ENCODE peak calls at places on chromosomes 11 and 22, in four cellular contexts. K is H9, R is neural progenitor cell, V is astrocyte. T is an unnamed sample.

GRCh38 chr11:7281083-7281482 is 29.4 kb downstream of the SYT9 start:
- DNase-seq in V (no peak), K (no peak), R (no peak), T (no peak)

GRCh38 chr11:83241291-83241946 is 44.7 kb downstream of the CCDC90B start:
- DNase-seq in V (peak), K (peak), R (peak), T (no peak)

GRCh38 chr22:26291940-26292666 is 122.8 kb downstream of the SEZ6L start:
- DNase-seq in R (no peak), V (no peak), K (peak), T (no peak)

GRCh38 chr11:32034680-32035079 is 56.2 kb upstream of the RCN1 start:
- DNase-seq in K (no peak), V (peak), R (no peak), T (no peak)

GRCh38 chr11:128735935-128736610 is 42.2 kb downstream of the FLI1 start:
- DNase-seq in R (no peak), K (no peak), V (no peak), T (no peak)

GRCh38 chr11:60240661-60241060 is 2.3 kb downstream of the MS4A4E start:
- DNase-seq in V (no peak), R (no peak), K (no peak), T (no peak)

GRCh38 chr11:1233351-1234053 is 10.6 kb downstream of the MUC5B start:
- DNase-seq in R (no peak), K (peak), V (no peak), T (peak)

GRCh38 chr11:115119136-115119535 is 385.1 kb downstream of the CADM1 start:
- DNase-seq in R (no peak), V (no peak), K (no peak), T (no peak)

GRCh38 chr11:64611961-64612646 is 21.1 kb downstream of the SLC22A12 start:
- DNase-seq in R (no peak), V (no peak), K (no peak), T (no peak)

GRCh38 chr22:32702421-32702820 is 99.1 kb upstream of the TIMP3 start:
- DNase-seq in K (no peak), V (no peak), R (no peak), T (no peak)

GRCh38 chr11:101880208-101880607 is 34.6 kb upstream of the CEP126 start:
- DNase-seq in V (peak), R (peak), K (no peak), T (no peak)

GRCh38 chr22:50191041-50191740 is 5.5 kb downstream of the TRABD start:
- DNase-seq in V (no peak), K (no peak), R (no peak), T (peak)

GRCh38 chr11:95339554-95339953 is 108.6 kb upstream of the SESN3 start:
- DNase-seq in R (no peak), K (no peak), V (no peak), T (no peak)

GRCh38 chr11:57485217-57486007 is 25.1 kb downstream of the RTN4RL2 start:
- DNase-seq in R (no peak), V (no peak), K (no peak), T (no peak)

GRCh38 chr11:12539570-12539969 is 134.7 kb upstream of the TEAD1 start:
- DNase-seq in R (no peak), K (no peak), V (peak), T (no peak)

GRCh38 chr11:66727282-66727882 is 1.6 kb downstream of the SPTBN2 start:
- DNase-seq in R (peak), K (peak), V (peak), T (peak)

GRCh38 chr11:130464289-130464812 is 15.9 kb downstream of the ADAMTS15 start:
- DNase-seq in K (no peak), V (peak), R (no peak), T (no peak)

GRCh38 chr11:8832571-8833260 is 78.3 kb upstream of the AKIP1 start:
- DNase-seq in R (no peak), K (peak), V (peak), T (peak)

GRCh38 chr11:92980291-92980690 is 10.8 kb downstream of the MTNR1B start:
- DNase-seq in K (no peak), R (no peak), V (no peak), T (no peak)

GRCh38 chr11:94525933-94526332 is 13.7 kb downstream of the C11orf97 start:
- DNase-seq in R (peak), K (no peak), V (peak), T (peak)

GRCh38 chr11:71301046-71301857 is 48.9 kb upstream of the SHANK2 start:
- DNase-seq in V (no peak), K (peak), R (no peak), T (no peak)

GRCh38 chr22:41589260-41589600 is 410 bp downstream of the PMM1 start:
- DNase-seq in K (no peak), R (peak), V (no peak), T (peak)

GRCh38 chr22:19174106-19175025 is 4.2 kb downstream of the SLC25A1 start:
- DNase-seq in R (peak), K (peak), V (peak), T (peak)

GRCh38 chr11:128563942-128564641 is 23.3 kb downstream of the ETS1 start:
- DNase-seq in V (no peak), K (no peak), R (no peak), T (no peak)

GRCh38 chr11:17076517-17077239 is 789 bp downstream of the RPS13 start:
- DNase-seq in K (no peak), V (no peak), R (no peak), T (peak)

GRCh38 chr11:119175493-119176077 is 7.1 kb downstream of the NLRX1 start:
- DNase-seq in R (no peak), V (peak), K (no peak), T (no peak)

GRCh38 chr11:2300936-2301630 is 635 bp downstream of the C11orf21 start:
- DNase-seq in V (no peak), K (no peak), R (no peak), T (peak)
- H3K9ac ChIP-seq in V (no peak), K (no peak), R (no peak), T (no peak)

DNA sequence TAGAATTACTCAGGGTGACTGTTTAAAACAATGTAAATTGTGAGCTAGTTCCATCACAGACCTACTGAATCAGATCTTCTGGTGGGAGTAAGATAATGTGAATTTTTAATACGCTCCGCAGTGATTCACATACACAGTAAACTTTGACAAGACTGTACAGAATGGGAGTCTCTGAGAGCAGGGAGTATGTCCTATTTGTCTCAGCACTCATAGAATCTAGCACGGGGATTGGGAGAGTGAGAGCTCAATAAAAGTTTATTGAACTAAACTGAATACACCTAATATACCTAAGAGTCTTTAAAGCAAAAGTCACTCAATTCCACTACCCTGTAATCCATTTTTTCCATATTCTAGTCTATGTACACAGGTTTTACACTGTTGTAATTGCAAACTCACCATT is 11.2 kb upstream of the GAB2 start:
- DNase-seq in K (no peak), V (no peak), R (no peak), T (no peak)
- H3K9ac ChIP-seq in K (no peak), V (no peak), R (no peak), T (no peak)

DNA sequence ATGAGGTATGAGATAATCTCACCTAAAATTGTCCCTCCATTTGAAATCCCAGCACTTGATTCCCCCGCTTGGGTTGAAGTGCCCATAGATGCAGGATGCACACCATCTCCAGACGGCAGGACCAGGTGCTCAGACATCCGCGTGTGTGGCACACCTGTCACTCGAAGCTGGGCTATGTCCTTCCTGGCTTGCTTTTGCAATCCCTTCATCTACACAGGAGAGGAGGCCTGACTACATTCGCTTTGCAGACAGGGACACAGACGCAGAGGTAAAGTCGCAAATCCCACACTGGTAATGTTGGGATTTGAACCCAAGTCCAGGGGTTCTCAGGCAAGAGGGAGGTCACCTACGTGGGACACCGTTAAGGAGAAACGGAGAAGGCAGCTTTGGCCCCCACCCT is 7.2 kb upstream of the CYTH4 start:
- DNase-seq in K (no peak), V (no peak), R (no peak), T (peak)
- H3K9ac ChIP-seq in K (no peak), V (no peak), R (no peak), T (no peak)

GRCh38 chr11:74310857-74311256 is 583 bp downstream of the P4HA3 start:
- DNase-seq in V (no peak), R (no peak), K (no peak), T (no peak)

GRCh38 chr11:74307409-74307808 is 4.0 kb downstream of the P4HA3 start:
- DNase-seq in V (peak), R (no peak), K (no peak), T (no peak)

GRCh38 chr11:74316772-74317505 is 5.5 kb upstream of the P4HA3 start:
- DNase-seq in K (no peak), R (no peak), V (peak), T (no peak)

GRCh38 chr11:74311352-74311926 is at the start of gene P4HA3:
- DNase-seq in K (peak), V (no peak), R (peak), T (peak)

DNA sequence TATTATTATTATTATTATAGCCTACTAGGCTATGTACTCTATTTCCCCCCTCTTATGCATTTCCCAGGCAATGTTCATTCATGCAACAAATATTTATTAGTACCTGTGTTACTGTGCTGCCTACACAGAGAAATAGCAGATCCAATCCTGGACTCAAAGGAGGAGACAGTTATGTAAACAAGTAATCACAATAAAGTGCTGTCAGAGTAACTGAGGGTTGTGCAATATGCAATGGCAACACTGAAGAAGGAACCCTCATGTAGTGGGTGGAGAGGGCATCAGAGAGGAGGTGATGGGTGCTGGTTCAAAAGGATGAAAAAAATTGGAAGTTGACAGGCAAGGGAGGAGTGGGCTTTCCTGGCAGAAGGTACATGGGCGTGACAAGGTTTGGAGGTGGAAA is 881 bp upstream of the P4HA3 start:
- DNase-seq in K (no peak), V (no peak), R (no peak), T (no peak)
- H3K9ac ChIP-seq in K (no peak), V (no peak), R (no peak), T (no peak)

GRCh38 chr11:124896821-124897391 is 759 bp downstream of the ROBO4 start:
- DNase-seq in V (no peak), R (no peak), K (no peak), T (no peak)
- H3K9ac ChIP-seq in V (peak), R (no peak), K (no peak), T (peak)

DNA sequence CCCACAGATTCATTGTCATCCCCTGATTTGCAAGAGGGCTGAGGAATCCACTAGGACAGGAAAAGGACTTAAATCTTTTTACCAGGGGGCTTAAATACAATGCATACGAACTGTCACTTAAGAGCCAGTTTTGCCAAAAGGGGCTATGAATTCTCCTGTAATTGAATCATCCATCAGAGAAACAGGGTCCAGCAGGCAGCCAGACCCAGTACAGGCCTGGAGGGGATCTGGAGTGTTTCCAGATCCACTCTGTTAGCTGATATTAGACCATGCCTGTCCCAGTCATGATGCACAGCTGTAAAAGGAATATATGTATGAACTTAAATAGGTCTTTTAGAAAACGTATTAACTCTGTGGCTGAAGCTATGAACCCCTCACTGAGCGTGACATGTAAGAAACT is 53.8 kb upstream of the PRSS23 start:
- DNase-seq in R (no peak), V (no peak), K (no peak), T (no peak)
- H3K9ac ChIP-seq in R (no peak), V (peak), K (no peak), T (no peak)

GRCh38 chr22:46006379-46007002 is 29.5 kb upstream of the WNT7B start:
- DNase-seq in K (peak), V (peak), R (peak), T (peak)
- H3K9ac ChIP-seq in K (no peak), V (peak), R (no peak), T (peak)

DNA sequence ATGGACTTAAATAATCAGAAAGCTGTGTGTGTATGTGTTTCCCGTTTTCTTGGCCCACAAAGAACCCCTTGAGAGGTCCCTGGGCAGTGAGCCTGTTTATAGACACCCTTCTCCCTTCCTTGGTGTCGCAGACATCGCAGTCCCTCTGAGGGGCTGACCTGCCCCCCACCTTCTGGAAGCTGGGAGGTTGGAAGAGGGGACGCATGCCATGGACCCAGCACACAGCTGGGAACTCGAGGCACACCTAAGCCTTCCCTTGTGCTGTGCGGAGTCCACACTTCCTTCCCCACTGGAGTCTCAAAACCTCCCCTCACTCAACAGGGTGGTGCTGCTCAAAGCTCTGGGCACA is 514 bp upstream of the APOBEC3B start:
- DNase-seq in K (no peak), R (no peak), V (no peak), T (peak)
- H3K9ac ChIP-seq in K (no peak), R (no peak), V (peak), T (no peak)

GRCh38 chr11:2378527-2379210 is 1.6 kb downstream of the CD81 start:
- DNase-seq in K (no peak), V (peak), R (peak), T (peak)

GRCh38 chr11:2380396-2380795 is 3.3 kb downstream of the CD81 start:
- DNase-seq in R (no peak), K (no peak), V (no peak), T (no peak)

GRCh38 chr11:2377511-2378443 is 667 bp downstream of the CD81 start:
- DNase-seq in K (peak), R (peak), V (peak), T (peak)

GRCh38 chr11:2380807-2381350 is 3.8 kb downstream of the CD81 start:
- DNase-seq in R (no peak), K (no peak), V (no peak), T (peak)

DNA sequence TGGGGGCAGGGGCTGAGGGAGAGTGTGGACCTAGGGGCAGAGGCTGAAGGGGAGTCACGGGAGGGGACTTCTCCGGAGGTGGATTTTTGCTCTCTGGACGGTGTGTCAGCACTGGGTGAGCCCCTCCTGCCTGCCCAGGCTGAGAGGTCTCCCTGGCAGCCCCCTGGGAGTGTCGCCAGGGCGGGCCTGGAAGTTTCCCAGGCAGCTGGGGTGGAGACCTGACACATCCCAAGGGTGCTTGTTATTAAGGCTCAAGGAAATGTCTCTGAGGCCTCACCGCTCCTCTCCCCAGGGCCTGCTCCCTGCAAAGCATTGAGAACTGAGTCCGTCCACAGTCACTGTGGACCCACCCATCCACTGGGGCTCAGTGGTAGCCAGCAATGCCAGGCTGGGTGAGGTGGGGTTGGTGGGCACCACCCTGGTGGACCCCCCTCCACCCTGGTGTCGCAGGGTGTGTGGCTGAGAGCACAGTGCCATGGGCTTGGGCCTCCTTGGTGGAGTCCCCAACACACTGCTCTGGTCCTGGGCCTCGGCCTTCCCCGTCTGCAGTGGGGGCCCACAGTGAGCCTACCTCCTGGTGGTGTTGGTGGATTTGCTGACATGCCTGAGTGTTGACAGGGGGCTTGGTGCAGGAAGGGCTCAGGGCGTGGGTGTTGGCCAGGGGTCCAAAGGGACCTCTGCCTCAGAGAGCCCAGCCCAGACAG is 2.5 kb downstream of the CD81 start:
- DNase-seq in K (no peak), R (no peak), V (no peak), T (peak)
- H3K9ac ChIP-seq in K (no peak), R (no peak), V (peak), T (peak)

T was measured in kidney.